ENCODE peak calls at places on chromosomes 12 and 14, in five cellular contexts. D is iPS DF 6.9, V is astrocyte, Z is neural progenitor cell, M is fibroblast of lung. C is an unnamed sample.

GRCh38 chr14:22979748-22980392 is 2.5 kb downstream of the AJUBA start:
- DNase-seq in Z (no peak), D (no peak), V (no peak), M (no peak), C (no peak)

GRCh38 chr12:94340568-94340967 is 119.1 kb downstream of the CEP83 start:
- DNase-seq in M (no peak), Z (no peak), V (no peak), D (no peak), C (no peak)

GRCh38 chr14:74261288-74261687 is 22.0 kb downstream of the VSX2 start:
- DNase-seq in D (no peak), M (no peak), V (no peak), Z (no peak), C (no peak)

GRCh38 chr12:104457746-104458644 is 1.2 kb downstream of the CHST11 start:
- DNase-seq in D (no peak), V (no peak), M (peak; percentile 32), Z (peak; percentile 55), C (no peak)

GRCh38 chr12:49587174-49587908 is 18.1 kb downstream of the FAM186B start:
- DNase-seq in D (no peak), V (no peak), Z (no peak), M (no peak), C (no peak)

GRCh38 chr12:80044694-80045046 is 54.7 kb upstream of the OTOGL start:
- DNase-seq in D (no peak), M (peak; percentile 94), V (peak; percentile 92), Z (no peak), C (no peak)

GRCh38 chr14:87386453-87386980 is 606.5 kb downstream of the GALC start:
- DNase-seq in M (no peak), V (no peak), Z (no peak), D (no peak), C (no peak)

GRCh38 chr14:72544615-72545387 is 349.1 kb downstream of the DPF3 start:
- DNase-seq in M (peak; percentile 43), Z (peak; percentile 75), V (no peak), D (no peak), C (no peak)

GRCh38 chr12:117966511-117966910 is 2.3 kb downstream of the KSR2 start:
- DNase-seq in Z (no peak), M (no peak), V (no peak), D (no peak), C (no peak)
- H3K27me3 ChIP-seq in Z (peaks cover 37% of the 10 kb centered on the region), M (peaks cover 19% of the 10 kb centered on the region), V (peaks cover 28% of the 10 kb centered on the region), D (no peaks in the 10 kb centered on the region), C (peaks cover 74% of the 10 kb centered on the region)

GRCh38 chr12:48026081-48026827 is 22.0 kb upstream of the COL2A1 start:
- DNase-seq in M (no peak), V (no peak), Z (no peak), D (no peak), C (no peak)
- H3K27me3 ChIP-seq in M (peaks cover 21% of the 10 kb centered on the region), V (peaks cover 7% of the 10 kb centered on the region), Z (peaks cover 47% of the 10 kb centered on the region), D (peaks cover 71% of the 10 kb centered on the region), C (no peaks in the 10 kb centered on the region)

GRCh38 chr12:96196781-96197180 is 2.6 kb downstream of the ELK3 start:
- DNase-seq in D (no peak), Z (no peak), M (peak; percentile 54), V (no peak), C (no peak)

GRCh38 chr12:96199465-96199864 is 5.3 kb downstream of the ELK3 start:
- DNase-seq in V (no peak), D (no peak), M (no peak), Z (no peak), C (no peak)

GRCh38 chr12:96197503-96198272 is 3.5 kb downstream of the ELK3 start:
- DNase-seq in V (peak; percentile 97), Z (no peak), D (no peak), M (peak; percentile 97), C (no peak)

GRCh38 chr12:96201272-96202227 is 7.4 kb downstream of the ELK3 start:
- DNase-seq in D (no peak), V (no peak), Z (no peak), M (no peak), C (no peak)

DNA sequence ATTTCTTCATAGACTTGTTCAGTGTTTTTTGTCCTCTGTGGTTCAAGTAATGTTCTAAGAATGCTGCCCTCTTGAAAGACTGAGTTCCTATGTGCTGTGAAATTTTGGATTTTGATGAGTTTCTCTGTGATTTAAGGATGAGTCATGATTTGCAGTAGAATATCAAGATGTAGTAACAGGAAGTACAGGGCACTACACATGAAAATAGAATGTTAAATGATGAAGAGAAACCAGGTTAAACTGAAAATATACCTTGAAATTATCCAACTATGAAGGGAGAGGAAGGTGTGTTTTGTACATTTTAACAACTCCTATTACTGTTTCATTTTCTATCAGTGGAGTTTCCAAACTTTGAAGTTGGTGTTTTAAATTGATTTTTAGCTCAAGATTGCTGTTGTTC is 4.8 kb downstream of the ELK3 start:
- DNase-seq in V (peak; percentile 94), M (peak; percentile 95), D (no peak), Z (no peak), C (no peak)
- H3K27me3 ChIP-seq in V (no peaks in the 10 kb centered on the region), M (no peaks in the 10 kb centered on the region), D (no peaks in the 10 kb centered on the region), Z (peaks cover 40% of the 10 kb centered on the region), C (no peaks in the 10 kb centered on the region)

DNA sequence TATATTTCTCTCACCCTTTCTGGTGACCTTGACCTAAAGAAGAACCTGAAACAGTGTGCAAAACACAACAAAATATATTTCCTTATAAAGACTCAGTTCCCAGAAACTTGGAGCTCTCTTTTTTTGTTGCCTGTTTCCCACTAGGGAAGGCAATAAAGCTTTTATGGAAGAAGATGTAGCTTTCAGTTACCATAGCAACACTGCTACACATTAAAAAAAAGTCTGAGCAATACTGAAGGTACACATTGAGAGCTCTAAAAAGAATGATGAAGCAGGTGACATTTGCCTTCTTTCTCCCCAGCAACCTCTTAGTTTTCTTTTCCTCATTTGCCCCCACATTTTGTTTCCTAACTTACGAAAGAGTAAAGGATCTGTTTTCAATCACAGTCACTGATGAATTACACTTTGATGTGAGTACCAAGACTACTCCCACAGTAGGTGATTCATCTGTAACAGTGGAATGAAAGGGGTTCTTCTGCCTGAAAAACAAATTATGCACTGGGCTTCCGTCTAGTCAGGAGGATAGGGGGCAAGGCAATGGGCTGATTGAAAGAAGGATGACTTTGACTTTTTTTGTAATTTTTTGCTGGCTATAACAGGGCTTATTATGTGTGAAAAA is 1.1 kb upstream of the CATSPERB start:
- DNase-seq in V (no peak), D (no peak), Z (no peak), M (no peak), C (no peak)
- H3K27me3 ChIP-seq in V (no peaks in the 10 kb centered on the region), D (no peaks in the 10 kb centered on the region), Z (no peaks in the 10 kb centered on the region), M (no peaks in the 10 kb centered on the region), C (no peaks in the 10 kb centered on the region)

GRCh38 chr14:76718306-76719075 is 42.8 kb upstream of the VASH1 start:
- DNase-seq in D (no peak), Z (no peak), M (no peak), V (no peak), C (peak; percentile 81)
- H3K27me3 ChIP-seq in D (no peaks in the 10 kb centered on the region), Z (no peaks in the 10 kb centered on the region), M (no peaks in the 10 kb centered on the region), V (peaks cover 13% of the 10 kb centered on the region), C (peaks cover 5% of the 10 kb centered on the region)

DNA sequence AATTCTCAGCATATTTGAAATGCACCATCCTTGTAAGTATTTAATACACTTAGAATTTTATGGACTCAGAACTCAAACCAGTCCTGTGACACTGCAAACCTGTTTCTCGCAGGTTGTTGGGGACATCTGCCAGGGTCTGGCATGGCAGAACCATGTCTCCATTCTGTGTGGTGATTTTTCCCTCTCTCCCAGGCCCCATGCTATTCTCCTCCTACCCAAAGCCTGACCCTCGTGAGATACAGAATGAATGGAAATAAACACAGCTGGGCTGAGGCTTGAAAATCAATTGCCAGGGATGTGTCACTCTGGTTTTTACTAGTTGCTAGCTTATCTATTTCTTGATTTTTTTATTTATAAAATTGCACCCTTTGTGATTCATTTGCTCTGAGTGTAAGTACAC is 19.8 kb downstream of the TPH2 start:
- DNase-seq in D (no peak), Z (no peak), M (peak; percentile 13), V (no peak), C (no peak)
- H3K27me3 ChIP-seq in D (no peaks in the 10 kb centered on the region), Z (no peaks in the 10 kb centered on the region), M (no peaks in the 10 kb centered on the region), V (no peaks in the 10 kb centered on the region), C (no peaks in the 10 kb centered on the region)

GRCh38 chr12:132543298-132544172 is 53.6 kb downstream of the FBRSL1 start:
- DNase-seq in V (no peak), D (no peak), Z (no peak), M (no peak), C (no peak)

GRCh38 chr12:132544498-132544897 is 54.5 kb downstream of the FBRSL1 start:
- DNase-seq in D (no peak), M (no peak), Z (no peak), V (no peak), C (no peak)

GRCh38 chr12:132545183-132545953 is 55.4 kb downstream of the FBRSL1 start:
- DNase-seq in Z (no peak), V (no peak), M (no peak), D (no peak), C (no peak)

GRCh38 chr12:132545955-132546354 is 56.0 kb downstream of the FBRSL1 start:
- DNase-seq in M (no peak), Z (peak; percentile 38), D (no peak), V (no peak), C (no peak)

DNA sequence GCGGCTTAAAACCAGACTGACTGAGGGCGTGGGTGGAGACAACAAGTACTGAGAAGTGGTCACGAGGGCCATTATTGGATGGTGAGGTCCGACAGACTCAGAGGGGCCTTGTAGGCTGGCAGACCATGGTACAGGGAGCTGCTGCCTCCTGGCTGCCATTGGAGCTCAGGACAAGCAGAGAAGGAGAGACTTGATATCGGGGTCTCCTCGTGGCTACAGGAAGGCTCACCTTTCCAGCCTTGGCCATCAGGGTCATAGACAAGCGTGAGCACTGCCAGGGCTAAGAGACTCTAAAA is 54.2 kb downstream of the FBRSL1 start:
- DNase-seq in V (no peak), D (no peak), M (no peak), Z (peak; percentile 30), C (no peak)
- H3K27me3 ChIP-seq in V (no peaks in the 10 kb centered on the region), D (peaks cover 33% of the 10 kb centered on the region), M (no peaks in the 10 kb centered on the region), Z (peaks cover 88% of the 10 kb centered on the region), C (no peaks in the 10 kb centered on the region)

DNA sequence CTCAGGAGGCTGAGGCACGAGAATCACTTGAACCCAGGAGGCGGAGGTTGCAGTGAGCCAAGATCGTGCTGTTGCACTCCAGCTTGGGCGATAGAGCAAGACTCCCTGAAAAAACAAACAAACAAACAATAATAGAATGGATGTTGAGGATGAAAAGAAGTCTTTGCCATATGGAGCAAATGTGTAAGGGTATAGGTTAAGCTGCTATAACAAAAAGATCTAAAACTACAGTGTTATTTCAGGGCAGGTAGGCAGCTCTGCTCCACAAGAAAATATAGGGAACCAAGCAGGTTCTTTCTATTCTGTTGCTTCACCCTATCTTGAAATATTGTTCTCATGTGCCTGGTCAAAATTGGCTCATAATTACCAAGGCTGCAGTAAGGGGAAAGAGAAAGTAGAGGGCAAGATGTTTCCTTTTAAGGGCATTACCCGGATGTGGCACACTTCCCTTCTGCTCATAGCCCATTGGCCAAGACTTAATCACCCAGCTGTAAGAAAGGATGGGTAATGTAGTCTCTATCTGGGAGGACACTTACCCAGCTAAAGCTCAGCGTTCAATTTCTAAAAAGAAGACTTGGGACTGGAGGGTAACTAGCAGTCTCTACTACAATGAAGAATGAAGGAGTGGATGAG is 23.5 kb downstream of the SDSL start:
- DNase-seq in V (no peak), M (no peak), Z (no peak), D (no peak), C (no peak)
- H3K27me3 ChIP-seq in V (peaks cover 14% of the 10 kb centered on the region), M (no peaks in the 10 kb centered on the region), Z (no peaks in the 10 kb centered on the region), D (no peaks in the 10 kb centered on the region), C (peaks cover 4% of the 10 kb centered on the region)